ENCODE peak calls at places on chromosomes 6 and 20, in ten cellular contexts. X is HCT116, P is neuronal stem cell, K is heart right ventricle, H is heart left ventricle, N is SK-N-SH, V is hepatocyte, Q is neural progenitor cell, T is mammary epithelial cell, O is Peyer's patch. W is an unnamed sample. For H3K27me3 and H3K36me3, the result is how much of the 10 kb centered on the place peaks cover.

GRCh38 chr6:46926481-46926880 is 4.7 kb upstream of the ADGRF5 start:
- DNase-seq in T (no peak), X (no peak), Q (no peak), P (no peak), K (no peak), O (no peak), H (no peak), V (no peak), N (no peak), W (peak)

GRCh38 chr6:4774715-4775590 is 1.3 kb upstream of the CDYL start:
- DNase-seq in V (peak), N (peak), K (no peak), H (peak), Q (peak), P (no peak), X (no peak), T (peak), O (peak), W (peak)

GRCh38 chr20:60214901-60215522 is 256.8 kb downstream of the CDH26 start:
- DNase-seq in Q (no peak), V (no peak), N (peak), K (no peak), O (no peak), H (no peak), X (no peak), T (peak), P (no peak), W (no peak)

GRCh38 chr20:50995506-50995905 is 27.4 kb downstream of the KCNG1 start:
- DNase-seq in Q (no peak), N (no peak), P (no peak), K (no peak), H (no peak), O (no peak), T (no peak), V (no peak), X (no peak), W (no peak)

GRCh38 chr6:142728910-142729481 is 216.0 kb downstream of the HIVEP2 start:
- DNase-seq in K (no peak), X (no peak), V (peak), Q (no peak), P (no peak), O (no peak), N (peak), H (no peak), T (no peak), W (peak)

GRCh38 chr20:50931048-50931305 is 260 bp downstream of the ADNP start:
- DNase-seq in T (no peak), X (no peak), K (no peak), V (no peak), H (no peak), Q (no peak), P (no peak), O (no peak), N (no peak), W (no peak)

GRCh38 chr6:163373240-163373639 is 41.3 kb upstream of the QKI start:
- DNase-seq in N (no peak), H (no peak), Q (no peak), O (peak), K (no peak), T (no peak), V (no peak), X (no peak), P (no peak), W (no peak)

GRCh38 chr6:70108230-70108629 is 194.7 kb downstream of the COL9A1 start:
- DNase-seq in P (peak), O (no peak), V (peak), T (peak), K (no peak), H (no peak), Q (peak), N (peak), X (peak), W (peak)

GRCh38 chr20:12925214-12925755 is 83.5 kb upstream of the SPTLC3 start:
- DNase-seq in N (peak), Q (peak), H (peak), T (peak), V (peak), X (peak), K (no peak), P (peak), O (peak), W (peak)

DNA sequence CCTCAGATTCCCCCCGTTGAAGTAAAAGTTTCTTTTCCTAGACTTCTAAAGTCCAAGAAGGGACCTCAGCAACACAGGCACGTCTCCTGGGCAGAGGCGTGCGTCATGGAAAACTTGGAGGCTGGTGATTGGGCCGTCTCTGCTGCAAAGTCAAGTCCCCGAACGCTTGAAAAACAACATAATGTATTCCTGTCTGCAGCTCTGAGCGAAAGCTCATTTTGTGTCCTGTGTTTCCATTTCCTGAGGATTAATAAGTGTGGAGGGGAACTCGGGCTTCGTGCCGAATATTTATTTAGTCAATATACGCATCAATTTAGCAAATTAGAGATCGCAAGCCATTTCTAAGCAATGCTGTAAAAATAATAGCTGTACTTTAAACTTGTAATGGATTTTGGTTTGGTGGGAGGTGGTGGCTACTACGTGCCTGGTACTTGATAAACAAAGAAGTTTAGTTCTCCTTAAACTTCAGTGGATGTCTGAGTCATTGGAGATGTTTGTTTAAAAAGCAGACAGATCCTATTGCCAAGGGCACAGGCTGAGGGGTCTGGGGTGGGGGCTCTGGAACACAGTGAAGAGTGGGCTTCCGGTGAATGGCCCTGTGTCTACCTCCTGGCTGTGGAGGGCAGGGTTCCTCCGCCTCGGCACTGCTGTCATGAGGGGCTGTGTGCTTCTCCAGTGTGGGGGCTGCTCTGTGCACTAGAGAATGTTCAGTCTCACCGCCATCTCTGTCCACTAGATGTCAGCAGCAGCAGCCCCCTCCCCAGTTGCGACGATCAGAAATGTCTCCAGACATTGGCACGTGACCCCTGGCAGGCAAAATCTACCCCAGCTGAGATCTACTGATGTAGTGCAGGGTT is 21.8 kb downstream of the PCK1 start:
- DNase-seq in V (peak), N (peak), T (no peak), O (no peak), Q (peak), K (peak), P (no peak), X (no peak), H (peak), W (peak)
- H3K27me3 ChIP-seq in V (under half), N (under half), T (under half), O (under half), Q (under half), K (half or more), P (under half), X (under half), H (under half), W (under half)

GRCh38 chr6:43021270-43022047 is at the start of gene RRP36:
- DNase-seq in V (peak), K (peak), H (peak), Q (peak), P (peak), X (no peak), T (peak), O (peak), N (peak), W (peak)
- H3K4me3 ChIP-seq in V (peak), K (peak), H (peak), Q (peak), P (peak), X (peak), T (peak), O (peak), N (peak), W (peak)

GRCh38 chr20:41125530-41126457 is 11.5 kb upstream of the PLCG1 start:
- DNase-seq in T (no peak), X (no peak), K (no peak), N (no peak), O (no peak), H (no peak), V (no peak), P (no peak), Q (no peak), W (no peak)

GRCh38 chr20:41121399-41121798 is 15.9 kb upstream of the PLCG1 start:
- DNase-seq in V (no peak), K (no peak), H (no peak), X (no peak), N (no peak), Q (no peak), T (no peak), P (no peak), O (no peak), W (no peak)

GRCh38 chr20:41124451-41125094 is 12.8 kb upstream of the PLCG1 start:
- DNase-seq in V (peak), H (no peak), X (no peak), O (peak), T (no peak), N (no peak), P (no peak), K (no peak), Q (no peak), W (no peak)

GRCh38 chr20:41126719-41127118 is 10.6 kb upstream of the PLCG1 start:
- DNase-seq in N (no peak), P (no peak), K (no peak), O (no peak), V (no peak), X (no peak), H (no peak), T (no peak), Q (no peak), W (no peak)

DNA sequence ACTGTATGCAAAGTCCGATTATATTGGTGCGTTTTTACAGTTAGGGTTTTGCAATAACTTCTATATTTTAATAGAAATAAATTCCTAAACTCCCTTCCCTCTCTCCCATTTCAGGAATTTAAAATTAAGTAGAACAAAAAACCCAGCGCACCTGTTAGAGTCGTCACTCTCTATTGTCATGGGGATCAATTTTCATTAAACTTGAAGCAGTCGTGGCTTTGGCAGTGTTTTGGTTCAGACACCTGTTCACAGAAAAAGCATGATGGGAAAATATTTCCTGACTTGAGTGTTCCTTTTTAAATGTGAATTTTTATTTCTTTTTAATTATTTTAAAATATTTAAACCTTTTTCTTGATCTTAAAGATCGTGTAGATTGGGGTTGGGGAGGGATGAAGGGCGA is 13.7 kb upstream of the PLCG1 start:
- DNase-seq in H (no peak), K (no peak), T (no peak), P (no peak), O (no peak), Q (no peak), N (no peak), V (no peak), X (no peak), W (no peak)
- H3K36me3 ChIP-seq in H (half or more), K (half or more), T (under half), P (under half), O (half or more), Q (under half), N (half or more), V (under half), X (under half), W (half or more)

GRCh38 chr20:62743777-62744317 is 35.2 kb downstream of the NTSR1 start:
- DNase-seq in N (no peak), P (no peak), H (no peak), V (no peak), T (no peak), X (no peak), O (peak), Q (no peak), K (peak), W (no peak)
- H3K27me3 ChIP-seq in N (under half), P (under half), H (under half), V (under half), T (under half), X (under half), O (under half), Q (under half), K (half or more), W (under half)

DNA sequence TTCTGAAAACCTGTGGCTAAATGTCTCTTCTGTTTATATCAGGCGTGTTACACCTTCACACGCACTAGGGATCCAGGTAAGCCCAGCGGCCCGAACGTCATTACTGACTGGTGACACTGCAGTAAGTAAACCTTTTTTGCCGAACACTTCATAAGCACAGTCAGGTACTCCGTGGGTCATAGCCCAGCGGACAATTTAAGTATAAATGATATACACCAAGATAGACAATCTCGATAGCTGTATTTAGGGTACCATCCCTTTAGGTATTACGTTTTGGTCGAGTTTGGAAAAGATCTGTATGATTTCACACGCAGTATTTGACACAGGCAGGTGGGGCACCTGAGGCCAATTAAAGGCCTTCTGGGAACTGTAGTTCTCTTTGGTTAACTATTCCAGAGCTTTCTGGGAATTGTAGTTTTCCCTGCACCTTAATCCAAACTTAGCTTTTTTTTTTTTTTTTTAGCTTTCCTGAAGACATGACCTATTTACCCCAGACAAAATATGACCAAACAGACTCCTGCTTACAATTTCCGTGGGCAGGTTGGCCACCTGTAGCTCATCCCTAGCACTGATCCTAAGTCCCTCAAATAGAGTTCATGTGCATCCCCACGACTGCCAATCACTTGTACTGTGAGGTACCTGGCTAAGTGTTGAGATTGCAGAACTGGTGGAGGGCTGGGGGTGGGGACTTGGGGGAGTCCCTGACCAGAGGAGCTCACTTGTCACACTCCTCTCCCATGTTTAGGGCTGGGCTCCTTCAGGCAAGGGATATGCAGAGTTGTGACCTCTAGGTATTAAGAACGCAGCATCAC is 908 bp upstream of the EHMT2 start:
- DNase-seq in X (peak), H (no peak), V (peak), Q (peak), T (peak), P (peak), O (peak), N (peak), K (no peak), W (no peak)
- H3K4me3 ChIP-seq in X (peak), H (peak), V (peak), Q (peak), T (peak), P (peak), O (peak), N (peak), K (peak), W (peak)